ENCODE peak calls at places on chromosomes 5 and 9, in eight cellular contexts. One of them, this sample, is unnamed.

GRCh38 chr5:79595086-79595485 is 17.2 kb upstream of the TENT2 start:
- DNase-seq in stimulated activated CD4-positive, alpha-beta T cell treated with anti-CD3 and anti-CD28 coated beads, Interleukin-2, amount 100 ng/mL, for 48 hours: no peak
- DNase-seq in activated T-cell treated with anti-CD3 and anti-CD28 coated beads for 24 hours: no peak
- DNase-seq in NT2/D1: no peak
- DNase-seq in GM23248: no peak
- DNase-seq in ACHN: no peak
- DNase-seq in foreskin fibroblast: no peak
- DNase-seq in HuH-7: no peak
- DNase-seq in this sample: no peak

GRCh38 chr5:75050415-75050814 is 1.9 kb downstream of the GCNT4 start:
- DNase-seq in stimulated activated CD4-positive, alpha-beta T cell treated with anti-CD3 and anti-CD28 coated beads, Interleukin-2, amount 100 ng/mL, for 48 hours: no peak
- DNase-seq in activated T-cell treated with anti-CD3 and anti-CD28 coated beads for 24 hours: no peak
- DNase-seq in NT2/D1: no peak
- DNase-seq in GM23248: peak; percentile 51
- DNase-seq in ACHN: peak; percentile 52
- DNase-seq in foreskin fibroblast: no peak
- DNase-seq in HuH-7: peak; percentile 56
- DNase-seq in this sample: peak; percentile 38

GRCh38 chr9:136687721-136688223 is 515 bp upstream of the AGPAT2 start:
- DNase-seq in stimulated activated CD4-positive, alpha-beta T cell treated with anti-CD3 and anti-CD28 coated beads, Interleukin-2, amount 100 ng/mL, for 48 hours: no peak
- DNase-seq in activated T-cell treated with anti-CD3 and anti-CD28 coated beads for 24 hours: no peak
- DNase-seq in NT2/D1: no peak
- DNase-seq in GM23248: peak; percentile 24
- DNase-seq in ACHN: no peak
- DNase-seq in foreskin fibroblast: no peak
- DNase-seq in HuH-7: no peak
- DNase-seq in this sample: peak; percentile 28

GRCh38 chr5:92775711-92776615 is 805.1 kb downstream of the NR2F1-AS1 start:
- DNase-seq in stimulated activated CD4-positive, alpha-beta T cell treated with anti-CD3 and anti-CD28 coated beads, Interleukin-2, amount 100 ng/mL, for 48 hours: no peak
- DNase-seq in activated T-cell treated with anti-CD3 and anti-CD28 coated beads for 24 hours: no peak
- DNase-seq in NT2/D1: no peak
- DNase-seq in GM23248: peak; percentile 50
- DNase-seq in ACHN: no peak
- DNase-seq in foreskin fibroblast: peak; percentile 10
- DNase-seq in HuH-7: no peak
- DNase-seq in this sample: no peak

GRCh38 chr5:107783551-107783950 is 112.8 kb upstream of the EFNA5 start:
- DNase-seq in stimulated activated CD4-positive, alpha-beta T cell treated with anti-CD3 and anti-CD28 coated beads, Interleukin-2, amount 100 ng/mL, for 48 hours: no peak
- DNase-seq in activated T-cell treated with anti-CD3 and anti-CD28 coated beads for 24 hours: no peak
- DNase-seq in NT2/D1: no peak
- DNase-seq in GM23248: peak; percentile 30
- DNase-seq in ACHN: no peak
- DNase-seq in foreskin fibroblast: no peak
- DNase-seq in HuH-7: no peak
- DNase-seq in this sample: no peak

GRCh38 chr5:42721484-42721883 is 35.1 kb upstream of the CCDC152 start:
- DNase-seq in stimulated activated CD4-positive, alpha-beta T cell treated with anti-CD3 and anti-CD28 coated beads, Interleukin-2, amount 100 ng/mL, for 48 hours: no peak
- DNase-seq in activated T-cell treated with anti-CD3 and anti-CD28 coated beads for 24 hours: no peak
- DNase-seq in NT2/D1: no peak
- DNase-seq in GM23248: no peak
- DNase-seq in ACHN: no peak
- DNase-seq in foreskin fibroblast: no peak
- DNase-seq in HuH-7: no peak
- DNase-seq in this sample: no peak

GRCh38 chr5:39658861-39659260 is 234.1 kb upstream of the DAB2 start:
- DNase-seq in stimulated activated CD4-positive, alpha-beta T cell treated with anti-CD3 and anti-CD28 coated beads, Interleukin-2, amount 100 ng/mL, for 48 hours: no peak
- DNase-seq in activated T-cell treated with anti-CD3 and anti-CD28 coated beads for 24 hours: no peak
- DNase-seq in NT2/D1: no peak
- DNase-seq in GM23248: no peak
- DNase-seq in ACHN: no peak
- DNase-seq in foreskin fibroblast: peak; percentile 24
- DNase-seq in HuH-7: no peak
- DNase-seq in this sample: no peak

GRCh38 chr9:133539434-133539833 is 4.9 kb downstream of the ADAMTSL2 start:
- DNase-seq in stimulated activated CD4-positive, alpha-beta T cell treated with anti-CD3 and anti-CD28 coated beads, Interleukin-2, amount 100 ng/mL, for 48 hours: no peak
- DNase-seq in activated T-cell treated with anti-CD3 and anti-CD28 coated beads for 24 hours: no peak
- DNase-seq in NT2/D1: no peak
- DNase-seq in GM23248: peak; percentile 26
- DNase-seq in ACHN: no peak
- DNase-seq in foreskin fibroblast: no peak
- DNase-seq in HuH-7: no peak
- DNase-seq in this sample: no peak

GRCh38 chr9:131420913-131421312 is 27.0 kb downstream of the PRRC2B start:
- DNase-seq in stimulated activated CD4-positive, alpha-beta T cell treated with anti-CD3 and anti-CD28 coated beads, Interleukin-2, amount 100 ng/mL, for 48 hours: no peak
- DNase-seq in activated T-cell treated with anti-CD3 and anti-CD28 coated beads for 24 hours: no peak
- DNase-seq in NT2/D1: no peak
- DNase-seq in GM23248: peak; percentile 76
- DNase-seq in ACHN: no peak
- DNase-seq in foreskin fibroblast: peak; percentile 63
- DNase-seq in HuH-7: peak; percentile 49
- DNase-seq in this sample: no peak

GRCh38 chr5:142184939-142185526 is 76.5 kb downstream of the NDFIP1 start:
- DNase-seq in stimulated activated CD4-positive, alpha-beta T cell treated with anti-CD3 and anti-CD28 coated beads, Interleukin-2, amount 100 ng/mL, for 48 hours: no peak
- DNase-seq in activated T-cell treated with anti-CD3 and anti-CD28 coated beads for 24 hours: no peak
- DNase-seq in NT2/D1: no peak
- DNase-seq in GM23248: peak; percentile 62
- DNase-seq in ACHN: no peak
- DNase-seq in foreskin fibroblast: peak; percentile 21
- DNase-seq in HuH-7: no peak
- DNase-seq in this sample: no peak

GRCh38 chr9:70013598-70014196 is 30.0 kb upstream of the MAMDC2 start:
- DNase-seq in stimulated activated CD4-positive, alpha-beta T cell treated with anti-CD3 and anti-CD28 coated beads, Interleukin-2, amount 100 ng/mL, for 48 hours: no peak
- DNase-seq in activated T-cell treated with anti-CD3 and anti-CD28 coated beads for 24 hours: no peak
- DNase-seq in NT2/D1: no peak
- DNase-seq in GM23248: peak; percentile 63
- DNase-seq in ACHN: no peak
- DNase-seq in foreskin fibroblast: peak; percentile 52
- DNase-seq in HuH-7: no peak
- DNase-seq in this sample: no peak

GRCh38 chr5:141878186-141878770 is at the start of gene PCDH1:
- DNase-seq in stimulated activated CD4-positive, alpha-beta T cell treated with anti-CD3 and anti-CD28 coated beads, Interleukin-2, amount 100 ng/mL, for 48 hours: no peak
- DNase-seq in activated T-cell treated with anti-CD3 and anti-CD28 coated beads for 24 hours: no peak
- DNase-seq in NT2/D1: no peak
- DNase-seq in GM23248: peak; percentile 72
- DNase-seq in ACHN: peak; percentile 28
- DNase-seq in foreskin fibroblast: peak; percentile 13
- DNase-seq in HuH-7: peak; percentile 37
- DNase-seq in this sample: peak; percentile 50

GRCh38 chr5:168214071-168214470 is 77.4 kb upstream of the WWC1 start:
- DNase-seq in stimulated activated CD4-positive, alpha-beta T cell treated with anti-CD3 and anti-CD28 coated beads, Interleukin-2, amount 100 ng/mL, for 48 hours: no peak
- DNase-seq in activated T-cell treated with anti-CD3 and anti-CD28 coated beads for 24 hours: no peak
- DNase-seq in NT2/D1: no peak
- DNase-seq in GM23248: no peak
- DNase-seq in ACHN: no peak
- DNase-seq in foreskin fibroblast: no peak
- DNase-seq in HuH-7: no peak
- DNase-seq in this sample: no peak

GRCh38 chr5:113063927-113064326 is 87.3 kb downstream of the DCP2 start:
- DNase-seq in stimulated activated CD4-positive, alpha-beta T cell treated with anti-CD3 and anti-CD28 coated beads, Interleukin-2, amount 100 ng/mL, for 48 hours: no peak
- DNase-seq in activated T-cell treated with anti-CD3 and anti-CD28 coated beads for 24 hours: no peak
- DNase-seq in NT2/D1: no peak
- DNase-seq in GM23248: no peak
- DNase-seq in ACHN: no peak
- DNase-seq in foreskin fibroblast: no peak
- DNase-seq in HuH-7: no peak
- DNase-seq in this sample: no peak

GRCh38 chr5:73031839-73032238 is 76.0 kb downstream of the FCHO2 start:
- DNase-seq in stimulated activated CD4-positive, alpha-beta T cell treated with anti-CD3 and anti-CD28 coated beads, Interleukin-2, amount 100 ng/mL, for 48 hours: no peak
- DNase-seq in activated T-cell treated with anti-CD3 and anti-CD28 coated beads for 24 hours: no peak
- DNase-seq in NT2/D1: no peak
- DNase-seq in GM23248: peak; percentile 84
- DNase-seq in ACHN: peak; percentile 91
- DNase-seq in foreskin fibroblast: peak; percentile 89
- DNase-seq in HuH-7: no peak
- DNase-seq in this sample: no peak

GRCh38 chr9:95381243-95381642 is 63.7 kb upstream of the FANCC start:
- DNase-seq in stimulated activated CD4-positive, alpha-beta T cell treated with anti-CD3 and anti-CD28 coated beads, Interleukin-2, amount 100 ng/mL, for 48 hours: no peak
- DNase-seq in activated T-cell treated with anti-CD3 and anti-CD28 coated beads for 24 hours: no peak
- DNase-seq in NT2/D1: no peak
- DNase-seq in GM23248: peak; percentile 43
- DNase-seq in ACHN: no peak
- DNase-seq in foreskin fibroblast: peak; percentile 18
- DNase-seq in HuH-7: no peak
- DNase-seq in this sample: no peak

GRCh38 chr9:71819115-71819739 is 50.9 kb upstream of the CEMIP2 start:
- DNase-seq in stimulated activated CD4-positive, alpha-beta T cell treated with anti-CD3 and anti-CD28 coated beads, Interleukin-2, amount 100 ng/mL, for 48 hours: peak; percentile 47
- DNase-seq in activated T-cell treated with anti-CD3 and anti-CD28 coated beads for 24 hours: peak; percentile 36
- DNase-seq in NT2/D1: no peak
- DNase-seq in GM23248: peak; percentile 53
- DNase-seq in ACHN: peak; percentile 41
- DNase-seq in foreskin fibroblast: peak; percentile 10
- DNase-seq in HuH-7: no peak
- DNase-seq in this sample: peak; percentile 62

GRCh38 chr9:36584626-36585460 is 12.1 kb downstream of the MELK start:
- DNase-seq in stimulated activated CD4-positive, alpha-beta T cell treated with anti-CD3 and anti-CD28 coated beads, Interleukin-2, amount 100 ng/mL, for 48 hours: no peak
- DNase-seq in activated T-cell treated with anti-CD3 and anti-CD28 coated beads for 24 hours: no peak
- DNase-seq in NT2/D1: no peak
- DNase-seq in GM23248: peak; percentile 85
- DNase-seq in ACHN: peak; percentile 59
- DNase-seq in foreskin fibroblast: peak; percentile 59
- DNase-seq in HuH-7: no peak
- DNase-seq in this sample: no peak

GRCh38 chr5:147439253-147439652 is 70.6 kb downstream of the DPYSL3 start:
- DNase-seq in stimulated activated CD4-positive, alpha-beta T cell treated with anti-CD3 and anti-CD28 coated beads, Interleukin-2, amount 100 ng/mL, for 48 hours: no peak
- DNase-seq in activated T-cell treated with anti-CD3 and anti-CD28 coated beads for 24 hours: no peak
- DNase-seq in NT2/D1: no peak
- DNase-seq in GM23248: peak; percentile 78
- DNase-seq in ACHN: no peak
- DNase-seq in foreskin fibroblast: peak; percentile 37
- DNase-seq in HuH-7: no peak
- DNase-seq in this sample: no peak

GRCh38 chr5:169331292-169331852 is 30.4 kb upstream of the SLIT3 start:
- DNase-seq in stimulated activated CD4-positive, alpha-beta T cell treated with anti-CD3 and anti-CD28 coated beads, Interleukin-2, amount 100 ng/mL, for 48 hours: no peak
- DNase-seq in activated T-cell treated with anti-CD3 and anti-CD28 coated beads for 24 hours: no peak
- DNase-seq in NT2/D1: no peak
- DNase-seq in GM23248: peak; percentile 32
- DNase-seq in ACHN: no peak
- DNase-seq in foreskin fibroblast: no peak
- DNase-seq in HuH-7: no peak
- DNase-seq in this sample: no peak

GRCh38 chr9:84723426-84723825 is 53.9 kb downstream of the NTRK2 start:
- DNase-seq in stimulated activated CD4-positive, alpha-beta T cell treated with anti-CD3 and anti-CD28 coated beads, Interleukin-2, amount 100 ng/mL, for 48 hours: no peak
- DNase-seq in activated T-cell treated with anti-CD3 and anti-CD28 coated beads for 24 hours: no peak
- DNase-seq in NT2/D1: no peak
- DNase-seq in GM23248: no peak
- DNase-seq in ACHN: no peak
- DNase-seq in foreskin fibroblast: no peak
- DNase-seq in HuH-7: no peak
- DNase-seq in this sample: no peak

GRCh38 chr9:106947501-106947900 is 84.5 kb downstream of the ZNF462 start:
- DNase-seq in stimulated activated CD4-positive, alpha-beta T cell treated with anti-CD3 and anti-CD28 coated beads, Interleukin-2, amount 100 ng/mL, for 48 hours: no peak
- DNase-seq in activated T-cell treated with anti-CD3 and anti-CD28 coated beads for 24 hours: no peak
- DNase-seq in NT2/D1: no peak
- DNase-seq in GM23248: no peak
- DNase-seq in ACHN: peak; percentile 53
- DNase-seq in foreskin fibroblast: no peak
- DNase-seq in HuH-7: no peak
- DNase-seq in this sample: no peak

GRCh38 chr9:135741276-135742219 is 39.6 kb downstream of the KCNT1 start:
- DNase-seq in stimulated activated CD4-positive, alpha-beta T cell treated with anti-CD3 and anti-CD28 coated beads, Interleukin-2, amount 100 ng/mL, for 48 hours: no peak
- DNase-seq in activated T-cell treated with anti-CD3 and anti-CD28 coated beads for 24 hours: no peak
- DNase-seq in NT2/D1: no peak
- DNase-seq in GM23248: no peak
- DNase-seq in ACHN: no peak
- DNase-seq in foreskin fibroblast: no peak
- DNase-seq in HuH-7: peak; percentile 53
- DNase-seq in this sample: no peak

GRCh38 chr5:99054972-99055371 is 126.2 kb upstream of the CHD1 start:
- DNase-seq in stimulated activated CD4-positive, alpha-beta T cell treated with anti-CD3 and anti-CD28 coated beads, Interleukin-2, amount 100 ng/mL, for 48 hours: no peak
- DNase-seq in activated T-cell treated with anti-CD3 and anti-CD28 coated beads for 24 hours: no peak
- DNase-seq in NT2/D1: no peak
- DNase-seq in GM23248: no peak
- DNase-seq in ACHN: no peak
- DNase-seq in foreskin fibroblast: no peak
- DNase-seq in HuH-7: no peak
- DNase-seq in this sample: no peak

GRCh38 chr9:131697097-131697496 is 42.8 kb downstream of the RAPGEF1 start:
- DNase-seq in stimulated activated CD4-positive, alpha-beta T cell treated with anti-CD3 and anti-CD28 coated beads, Interleukin-2, amount 100 ng/mL, for 48 hours: no peak
- DNase-seq in activated T-cell treated with anti-CD3 and anti-CD28 coated beads for 24 hours: no peak
- DNase-seq in NT2/D1: no peak
- DNase-seq in GM23248: peak; percentile 9
- DNase-seq in ACHN: peak; percentile 81
- DNase-seq in foreskin fibroblast: no peak
- DNase-seq in HuH-7: no peak
- DNase-seq in this sample: no peak

GRCh38 chr5:155125696-155126095 is 112.1 kb downstream of the KIF4B start:
- DNase-seq in stimulated activated CD4-positive, alpha-beta T cell treated with anti-CD3 and anti-CD28 coated beads, Interleukin-2, amount 100 ng/mL, for 48 hours: no peak
- DNase-seq in activated T-cell treated with anti-CD3 and anti-CD28 coated beads for 24 hours: no peak
- DNase-seq in NT2/D1: no peak
- DNase-seq in GM23248: no peak
- DNase-seq in ACHN: no peak
- DNase-seq in foreskin fibroblast: no peak
- DNase-seq in HuH-7: no peak
- DNase-seq in this sample: no peak

GRCh38 chr5:6728011-6728794 is 15.0 kb downstream of the TENT4A start:
- DNase-seq in stimulated activated CD4-positive, alpha-beta T cell treated with anti-CD3 and anti-CD28 coated beads, Interleukin-2, amount 100 ng/mL, for 48 hours: no peak
- DNase-seq in activated T-cell treated with anti-CD3 and anti-CD28 coated beads for 24 hours: no peak
- DNase-seq in NT2/D1: no peak
- DNase-seq in GM23248: no peak
- DNase-seq in ACHN: no peak
- DNase-seq in foreskin fibroblast: no peak
- DNase-seq in HuH-7: no peak
- DNase-seq in this sample: no peak

GRCh38 chr9:107277801-107278200 is 5.3 kb upstream of the RAD23B start:
- DNase-seq in stimulated activated CD4-positive, alpha-beta T cell treated with anti-CD3 and anti-CD28 coated beads, Interleukin-2, amount 100 ng/mL, for 48 hours: no peak
- DNase-seq in activated T-cell treated with anti-CD3 and anti-CD28 coated beads for 24 hours: no peak
- DNase-seq in NT2/D1: no peak
- DNase-seq in GM23248: no peak
- DNase-seq in ACHN: no peak
- DNase-seq in foreskin fibroblast: no peak
- DNase-seq in HuH-7: no peak
- DNase-seq in this sample: no peak

GRCh38 chr9:111891910-111892499 is 4.6 kb upstream of the UGCG start:
- DNase-seq in stimulated activated CD4-positive, alpha-beta T cell treated with anti-CD3 and anti-CD28 coated beads, Interleukin-2, amount 100 ng/mL, for 48 hours: no peak
- DNase-seq in activated T-cell treated with anti-CD3 and anti-CD28 coated beads for 24 hours: no peak
- DNase-seq in NT2/D1: no peak
- DNase-seq in GM23248: no peak
- DNase-seq in ACHN: no peak
- DNase-seq in foreskin fibroblast: no peak
- DNase-seq in HuH-7: peak; percentile 67
- DNase-seq in this sample: no peak

GRCh38 chr5:169581580-169582227 is 1.9 kb upstream of the SPDL1 start:
- DNase-seq in stimulated activated CD4-positive, alpha-beta T cell treated with anti-CD3 and anti-CD28 coated beads, Interleukin-2, amount 100 ng/mL, for 48 hours: peak; percentile 71
- DNase-seq in activated T-cell treated with anti-CD3 and anti-CD28 coated beads for 24 hours: peak; percentile 56
- DNase-seq in NT2/D1: no peak
- DNase-seq in GM23248: peak; percentile 88
- DNase-seq in ACHN: peak; percentile 62
- DNase-seq in foreskin fibroblast: peak; percentile 58
- DNase-seq in HuH-7: peak; percentile 26
- DNase-seq in this sample: peak; percentile 62

GRCh38 chr9:6552738-6553121 is 92.8 kb downstream of the GLDC start:
- DNase-seq in stimulated activated CD4-positive, alpha-beta T cell treated with anti-CD3 and anti-CD28 coated beads, Interleukin-2, amount 100 ng/mL, for 48 hours: no peak
- DNase-seq in activated T-cell treated with anti-CD3 and anti-CD28 coated beads for 24 hours: no peak
- DNase-seq in NT2/D1: no peak
- DNase-seq in GM23248: peak; percentile 42
- DNase-seq in ACHN: no peak
- DNase-seq in foreskin fibroblast: peak; percentile 21
- DNase-seq in HuH-7: no peak
- DNase-seq in this sample: no peak

This sample was measured in endothelial cell.